ENCODE peak calls at places on chromosomes 3 and 15, in five cellular contexts. I is prostate gland, V is HCT116, Z is sigmoid colon, A is breast epithelium. F is an unnamed sample.

GRCh38 chr15:99365232-99365631 is 114.0 kb downstream of the LRRC28 start:
- DNase-seq in I (no peak), Z (no peak), A (no peak), V (no peak), F (no peak)

GRCh38 chr3:148789156-148789555 is 38.5 kb upstream of the CPB1 start:
- DNase-seq in Z (no peak), V (no peak), I (no peak), A (no peak), F (no peak)

GRCh38 chr15:70284438-70285214 is 186.9 kb upstream of the TLE3 start:
- DNase-seq in I (no peak), A (peak; percentile 43), Z (no peak), V (no peak), F (no peak)

GRCh38 chr3:115922681-115923347 is 299.5 kb downstream of the GAP43 start:
- DNase-seq in I (peak; percentile 22), Z (no peak), A (no peak), V (peak; percentile 12), F (no peak)

GRCh38 chr15:67967871-67968423 is 86.2 kb upstream of the PIAS1 start:
- DNase-seq in V (no peak), Z (peak; percentile 93), I (peak; percentile 46), A (peak; percentile 39), F (peak; percentile 76)

GRCh38 chr3:193812791-193813505 is 219.9 kb downstream of the OPA1 start:
- DNase-seq in Z (peak; percentile 13), I (no peak), A (no peak), V (no peak), F (no peak)

GRCh38 chr3:160454995-160455394 is 5.4 kb upstream of the TRIM59 start:
- DNase-seq in I (no peak), A (no peak), Z (no peak), V (no peak), F (no peak)

GRCh38 chr3:58249358-58250092 is 11.9 kb downstream of the ABHD6 start:
- DNase-seq in A (no peak), V (no peak), I (no peak), Z (no peak), F (peak; percentile 81)

GRCh38 chr3:195119461-195120198 is 151.3 kb downstream of the XXYLT1 start:
- DNase-seq in Z (no peak), I (no peak), V (no peak), A (no peak), F (no peak)

GRCh38 chr3:39990532-39990931 is 181.1 kb downstream of the MYRIP start:
- DNase-seq in V (peak; percentile 55), I (peak; percentile 33), Z (no peak), A (no peak), F (peak; percentile 18)

GRCh38 chr15:74252291-74253080 is 16.4 kb downstream of the CCDC33 start:
- DNase-seq in Z (no peak), I (no peak), A (no peak), V (no peak), F (no peak)

GRCh38 chr3:133799794-133800585 is 5.6 kb upstream of the SRPRB start:
- DNase-seq in A (no peak), I (no peak), V (no peak), Z (no peak), F (no peak)

GRCh38 chr3:24447836-24448235 is 46.8 kb downstream of the THRB start:
- DNase-seq in I (no peak), V (no peak), A (no peak), Z (no peak), F (no peak)

GRCh38 chr3:142501004-142501926 is 53.4 kb upstream of the XRN1 start:
- DNase-seq in A (no peak), Z (no peak), V (no peak), I (no peak), F (no peak)

GRCh38 chr3:3127432-3128010 is 781 bp downstream of the TRNT1 start:
- DNase-seq in V (no peak), Z (no peak), I (no peak), A (no peak), F (no peak)

GRCh38 chr3:46866720-46867549 is 3.7 kb upstream of the MYL3 start:
- DNase-seq in I (peak; percentile 42), A (no peak), V (no peak), Z (peak; percentile 92), F (peak; percentile 84)

DNA sequence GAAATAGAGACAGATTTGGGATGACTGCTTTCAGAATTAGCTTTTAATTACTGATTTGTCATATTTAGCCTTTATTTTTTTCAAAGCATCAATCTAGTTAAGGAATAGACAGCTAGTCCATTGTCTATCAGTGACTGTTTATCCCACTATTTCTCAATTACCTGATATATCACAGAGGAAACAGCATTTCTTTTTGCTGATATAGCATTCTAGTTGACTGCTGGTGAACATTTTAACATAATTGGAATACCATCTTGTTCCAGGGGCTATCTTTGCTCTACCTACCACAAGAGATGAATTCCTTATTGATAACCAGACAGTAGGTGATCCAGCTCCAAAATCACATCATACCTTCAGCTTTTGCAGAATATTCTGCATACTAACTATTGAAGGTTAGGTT is 982.7 kb downstream of the SQOR start:
- DNase-seq in V (no peak), A (no peak), I (no peak), Z (no peak), F (no peak)
- H3K9me3 ChIP-seq in V (peaks cover 24% of the 10 kb centered on the region), A (no peaks in the 10 kb centered on the region), I (no peaks in the 10 kb centered on the region), Z (no peaks in the 10 kb centered on the region), F (no peaks in the 10 kb centered on the region)

GRCh38 chr15:63405683-63406456 is 24.2 kb upstream of the CA12 start:
- DNase-seq in Z (no peak), I (no peak), V (no peak), A (no peak), F (no peak)

GRCh38 chr15:63407612-63408011 is 26.0 kb upstream of the CA12 start:
- DNase-seq in A (no peak), Z (no peak), V (no peak), I (no peak), F (no peak)

GRCh38 chr15:63409179-63409578 is 27.5 kb upstream of the CA12 start:
- DNase-seq in A (no peak), Z (no peak), V (no peak), I (no peak), F (no peak)

GRCh38 chr15:63405159-63405558 is 23.5 kb upstream of the CA12 start:
- DNase-seq in I (no peak), Z (no peak), A (no peak), V (no peak), F (no peak)

GRCh38 chr15:63408514-63408913 is 26.9 kb upstream of the CA12 start:
- DNase-seq in A (no peak), V (no peak), I (no peak), Z (no peak), F (no peak)
- TF ChIP-seq POLR2AphosphoS5 in A (no peak), V (no peak), I (no peak), Z (no peak), F (no peak)

DNA sequence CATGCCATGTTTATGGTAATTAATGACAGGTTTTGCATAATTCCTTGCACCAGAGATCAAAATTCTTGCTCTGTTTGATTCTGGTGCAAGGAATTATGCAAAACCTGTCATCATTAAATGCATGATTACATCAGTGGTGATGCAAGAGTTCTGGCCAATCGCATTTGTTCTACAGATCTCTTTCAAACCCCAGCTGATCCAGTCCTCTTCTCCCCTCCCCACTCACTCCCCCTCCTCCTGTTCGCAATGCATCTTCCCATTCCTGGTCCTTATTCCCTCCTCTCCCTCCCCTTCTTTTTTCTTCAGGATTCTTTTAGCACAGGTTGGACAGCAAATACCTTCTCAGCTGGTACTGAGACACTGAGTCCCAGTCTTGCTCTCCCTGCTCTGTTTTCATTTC is 82.1 kb downstream of the GABRB3 start:
- DNase-seq in V (no peak), A (no peak), I (no peak), Z (no peak), F (no peak)
- H3K9me3 ChIP-seq in V (peaks cover 29% of the 10 kb centered on the region), A (no peaks in the 10 kb centered on the region), I (no peaks in the 10 kb centered on the region), Z (no peaks in the 10 kb centered on the region), F (peaks cover 9% of the 10 kb centered on the region)

DNA sequence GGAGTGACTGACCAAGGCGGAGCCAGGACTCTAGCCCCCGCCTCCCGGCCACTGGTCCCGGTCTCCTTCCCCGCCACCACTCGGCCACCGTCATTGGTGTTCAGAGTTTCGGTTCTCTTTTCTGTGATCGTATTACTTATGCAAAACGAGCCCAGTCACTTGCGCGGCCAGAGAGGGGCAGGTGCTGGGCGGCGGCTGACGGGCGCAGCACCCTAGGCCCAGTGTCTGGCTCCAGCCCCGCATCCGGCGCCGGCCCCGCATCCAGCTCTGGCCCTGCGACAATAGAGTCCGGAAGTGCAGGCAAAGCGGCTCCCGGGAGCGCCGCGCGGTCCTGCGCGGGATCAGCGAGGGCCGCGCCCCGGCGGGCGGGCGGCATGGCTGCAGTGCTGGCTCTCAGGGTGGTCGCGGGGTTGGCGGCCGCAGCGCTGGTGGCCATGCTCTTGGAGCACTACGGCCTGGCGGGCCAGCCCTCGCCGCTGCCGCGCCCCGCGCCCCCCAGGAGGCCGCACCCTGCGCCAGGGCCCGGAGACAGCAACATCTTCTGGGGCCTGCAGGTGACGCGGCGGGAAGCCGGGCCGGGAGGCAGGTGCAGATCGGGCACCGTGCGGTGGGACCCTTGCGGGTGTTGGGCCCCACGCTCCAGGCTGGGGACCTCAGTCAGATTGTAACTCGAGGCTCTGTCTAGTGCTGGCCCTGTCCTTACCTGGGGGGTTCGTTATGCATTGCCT is at the start of gene TMEM62:
- DNase-seq in V (peak; percentile 76), Z (peak; percentile 91), A (peak; percentile 78), I (peak; percentile 69), F (peak; percentile 92)
- TF ChIP-seq POLR2AphosphoS5 in V (peak; percentile 89), Z (peak; percentile 82), A (peak; percentile 81), I (peak; percentile 83), F (peak; percentile 89)

GRCh38 chr3:98483626-98484025 is 13.9 kb upstream of the OR5K2 start:
- DNase-seq in I (no peak), A (no peak), Z (no peak), V (peak; percentile 37), F (no peak)
- H3K9me3 ChIP-seq in I (no peaks in the 10 kb centered on the region), A (peaks cover 26% of the 10 kb centered on the region), Z (peaks cover 15% of the 10 kb centered on the region), V (no peaks in the 10 kb centered on the region), F (peaks cover 7% of the 10 kb centered on the region)

GRCh38 chr3:74139648-74140047 is 474.8 kb downstream of the CNTN3 start:
- DNase-seq in Z (no peak), A (no peak), I (no peak), V (no peak), F (no peak)

GRCh38 chr3:74135808-74136207 is 478.7 kb downstream of the CNTN3 start:
- DNase-seq in I (no peak), A (no peak), Z (no peak), V (no peak), F (no peak)

GRCh38 chr3:74137790-74138189 is 476.7 kb downstream of the CNTN3 start:
- DNase-seq in A (no peak), V (no peak), Z (no peak), I (no peak), F (no peak)
- TF ChIP-seq POLR2AphosphoS5 in A (no peak), V (no peak), Z (no peak), I (no peak), F (no peak)

DNA sequence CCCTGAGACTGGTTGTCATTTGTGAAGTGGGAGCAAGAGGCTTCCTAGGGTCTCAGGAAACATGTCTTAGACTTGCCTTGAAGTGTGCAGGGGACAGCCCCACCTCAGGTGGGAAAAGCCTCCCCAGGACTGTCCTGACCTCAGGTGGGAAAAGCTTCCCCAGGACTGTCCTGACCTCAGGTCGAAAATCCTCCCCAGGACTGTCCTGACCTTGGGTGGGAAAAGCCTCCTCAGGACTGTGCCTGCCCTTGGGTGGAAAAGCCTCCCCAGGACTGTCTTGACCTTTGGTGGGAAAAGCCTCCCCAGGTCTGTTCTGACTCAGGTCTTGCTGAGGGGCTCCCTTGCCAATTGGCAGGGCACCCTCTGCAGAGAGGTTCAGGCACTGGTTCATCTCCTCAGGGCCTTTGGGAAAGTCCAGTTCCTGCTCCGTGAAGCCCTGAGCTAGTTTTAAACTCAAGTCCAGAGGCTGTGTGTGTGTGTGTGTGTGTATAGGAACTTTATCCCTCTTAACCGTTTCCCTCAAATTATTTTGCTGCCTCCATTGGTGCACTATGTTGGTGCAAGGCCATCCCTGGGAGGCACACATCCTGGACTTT is 64.7 kb downstream of the WNT7A start:
- DNase-seq in V (no peak), I (no peak), Z (no peak), A (no peak), F (no peak)
- H3K9me3 ChIP-seq in V (peaks cover 23% of the 10 kb centered on the region), I (no peaks in the 10 kb centered on the region), Z (peaks cover 28% of the 10 kb centered on the region), A (peaks cover 47% of the 10 kb centered on the region), F (peaks cover 19% of the 10 kb centered on the region)

F was measured in transverse colon.